ENCODE peak calls at places on chromosomes 11 and 22, in eight cellular contexts. R, L, K, J, V, Z, C and X are unnamed samples.
A peak's percentile ranks its signal among the peaks of the same experiment; 100 is the strongest.

GRCh38 chr11:13336246-13336873 is 58.8 kb downstream of the BMAL1 start:
- DNase-seq in R (no peak), L (no peak), K (no peak), J (no peak), V (no peak), Z (no peak), C (no peak), X (no peak)

GRCh38 chr11:40273192-40273732 is 1186.2 kb downstream of the LRRC4C start:
- DNase-seq in R (no peak), L (no peak), K (no peak), J (no peak), V (no peak), Z (no peak), C (no peak), X (peak; percentile 64)

GRCh38 chr11:1458340-1459218 is 28.0 kb downstream of the MOB2 start:
- DNase-seq in R (peak; percentile 35), L (peak; percentile 22), K (peak; percentile 53), J (no peak), V (no peak), Z (peak; percentile 16), C (no peak), X (peak; percentile 37)

GRCh38 chr11:61509058-61510029 is 795 bp downstream of the LRRC10B start:
- DNase-seq in R (peak; percentile 81), L (peak; percentile 65), K (peak; percentile 57), J (peak; percentile 13), V (peak; percentile 67), Z (peak; percentile 65), C (peak; percentile 34), X (peak; percentile 97)

GRCh38 chr11:114109206-114110090 is 49.9 kb downstream of the ZBTB16 start:
- DNase-seq in R (no peak), L (no peak), K (no peak), J (no peak), V (no peak), Z (no peak), C (no peak), X (no peak)

GRCh38 chr11:62124186-62125113 is 639 bp downstream of the INCENP start:
- DNase-seq in R (no peak), L (peak; percentile 17), K (no peak), J (no peak), V (peak; percentile 23), Z (peak; percentile 16), C (no peak), X (peak; percentile 35)

GRCh38 chr22:19275919-19276600 is 15.5 kb downstream of the CLTCL1 start:
- DNase-seq in R (no peak), L (no peak), K (no peak), J (no peak), V (no peak), Z (no peak), C (no peak), X (no peak)

GRCh38 chr11:58027341-58027740 is 3.4 kb upstream of the OR6Q1 start:
- DNase-seq in R (no peak), L (no peak), K (no peak), J (no peak), V (no peak), Z (no peak), C (no peak), X (no peak)

GRCh38 chr22:50526849-50527801 is 1.7 kb upstream of the SCO2 start:
- DNase-seq in R (no peak), L (peak; percentile 49), K (no peak), J (no peak), V (no peak), Z (peak; percentile 82), C (no peak), X (no peak)

GRCh38 chr11:59009661-59010060 is 70.4 kb downstream of the GLYATL1 start:
- DNase-seq in R (no peak), L (no peak), K (no peak), J (no peak), V (no peak), Z (no peak), C (no peak), X (peak; percentile 11)

GRCh38 chr11:83852775-83853442 is 566.7 kb upstream of the CCDC90B start:
- DNase-seq in R (no peak), L (no peak), K (no peak), J (no peak), V (no peak), Z (no peak), C (no peak), X (no peak)